ENCODE peak calls at places on chromosomes 3 and 15, in seven cellular contexts. I, Q, E, C, X, T and W are unnamed samples. For H3K4me1, the result is how much of the 10 kb centered on the place peaks cover.

GRCh38 chr15:67174864-67175573 is 79.4 kb downstream of the AAGAB start:
- DNase-seq in E (peak), X (no peak), Q (peak), T (peak), I (no peak), C (no peak), W (peak)

GRCh38 chr3:125271127-125271526 is 58.6 kb upstream of the SLC12A8 start:
- DNase-seq in C (no peak), E (no peak), I (no peak), T (no peak), X (no peak), Q (no peak), W (no peak)

GRCh38 chr3:197730200-197730599 is 6.5 kb downstream of the RUBCN start:
- DNase-seq in X (peak), Q (peak), I (no peak), T (no peak), E (no peak), C (no peak), W (no peak)

GRCh38 chr3:121958801-121959200 is 63.2 kb downstream of the ILDR1 start:
- DNase-seq in C (no peak), X (no peak), T (no peak), E (no peak), Q (no peak), I (no peak), W (no peak)

GRCh38 chr15:76756371-76756770 is 148.8 kb downstream of the SCAPER start:
- DNase-seq in I (no peak), E (no peak), X (peak), C (no peak), Q (peak), T (no peak), W (no peak)

GRCh38 chr15:58441376-58442070 is 9.7 kb downstream of the LIPC start:
- DNase-seq in T (no peak), X (peak), C (no peak), Q (peak), I (no peak), E (no peak), W (no peak)

GRCh38 chr3:51974277-51974962 is 444 bp upstream of the ABHD14A start:
- DNase-seq in X (no peak), C (no peak), E (peak), T (peak), I (no peak), Q (no peak), W (peak)

GRCh38 chr15:37880009-37880834 is 54.2 kb upstream of the TMCO5A start:
- DNase-seq in C (peak), X (peak), I (no peak), E (no peak), T (no peak), Q (peak), W (no peak)

GRCh38 chr3:42769477-42770131 is 3.4 kb downstream of the CCDC13 start:
- DNase-seq in I (no peak), E (no peak), T (no peak), C (no peak), X (no peak), Q (no peak), W (no peak)

GRCh38 chr15:87608238-87609028 is 648.1 kb downstream of the NTRK3 start:
- DNase-seq in X (no peak), E (no peak), Q (no peak), I (no peak), C (no peak), T (no peak), W (no peak)

GRCh38 chr3:67947808-67948508 is 293.5 kb upstream of the SUCLG2 start:
- DNase-seq in E (no peak), X (peak), T (no peak), I (no peak), C (peak), Q (no peak), W (no peak)

GRCh38 chr15:42165081-42165480 is 8.6 kb upstream of the PLA2G4F start:
- DNase-seq in Q (no peak), X (no peak), E (no peak), C (no peak), I (no peak), T (no peak), W (no peak)

GRCh38 chr3:23221136-23221535 is 18.0 kb downstream of the UBE2E2 start:
- DNase-seq in X (no peak), I (no peak), E (no peak), Q (no peak), C (no peak), T (no peak), W (no peak)

GRCh38 chr3:114899186-114899931 is 247.7 kb downstream of the ZBTB20 start:
- DNase-seq in Q (no peak), T (no peak), I (no peak), X (no peak), E (no peak), C (no peak), W (peak)

GRCh38 chr3:152413244-152413643 is 144.5 kb downstream of the MBNL1 start:
- DNase-seq in T (no peak), X (no peak), I (no peak), Q (no peak), E (no peak), C (no peak), W (no peak)

GRCh38 chr3:38782148-38782547 is 33.9 kb downstream of the SCN10A start:
- DNase-seq in X (peak), Q (no peak), I (no peak), C (no peak), E (no peak), T (no peak), W (no peak)

GRCh38 chr15:99279290-99279689 is 28.0 kb downstream of the LRRC28 start:
- DNase-seq in E (no peak), T (no peak), I (no peak), Q (no peak), C (no peak), X (no peak), W (no peak)

GRCh38 chr15:40451497-40452158 is 10.9 kb downstream of the BAHD1 start:
- DNase-seq in I (no peak), C (no peak), Q (no peak), E (no peak), T (no peak), X (no peak), W (no peak)

GRCh38 chr15:88331291-88331690 is 74.8 kb upstream of the NTRK3 start:
- DNase-seq in T (no peak), X (peak), C (peak), E (no peak), Q (peak), I (no peak), W (peak)

GRCh38 chr3:184188080-184188479 is 2.1 kb downstream of the ABCF3 start:
- DNase-seq in C (no peak), Q (no peak), T (no peak), X (no peak), I (no peak), E (no peak), W (no peak)

GRCh38 chr3:129602309-129602708 is 4.2 kb downstream of the PLXND1 start:
- DNase-seq in X (no peak), I (no peak), T (no peak), E (no peak), C (no peak), Q (no peak), W (no peak)

GRCh38 chr3:149245738-149246451 is 24.3 kb upstream of the CP start:
- DNase-seq in I (no peak), T (no peak), E (no peak), C (no peak), X (peak), Q (peak), W (no peak)

GRCh38 chr15:95887666-95888480 is 442.6 kb upstream of the NR2F2 start:
- DNase-seq in T (no peak), Q (peak), C (no peak), I (no peak), E (no peak), X (peak), W (no peak)

GRCh38 chr15:88108991-88109390 is 147.5 kb downstream of the NTRK3 start:
- DNase-seq in E (no peak), X (no peak), T (no peak), Q (no peak), I (no peak), C (no peak), W (no peak)

GRCh38 chr3:106837616-106838015 is 539.6 kb upstream of the CCDC54 start:
- DNase-seq in X (no peak), I (no peak), C (no peak), Q (no peak), E (no peak), T (no peak), W (no peak)

GRCh38 chr15:22895465-22896190 is 57.2 kb downstream of the NIPA2 start:
- DNase-seq in Q (peak), I (no peak), T (no peak), E (peak), X (no peak), C (no peak), W (no peak)

GRCh38 chr15:39942753-39943150 is 8.8 kb downstream of the EIF2AK4 start:
- DNase-seq in T (no peak), C (no peak), E (no peak), X (no peak), Q (no peak), I (no peak), W (no peak)

GRCh38 chr3:156230291-156230900 is 110.0 kb downstream of the KCNAB1 start:
- DNase-seq in E (no peak), C (no peak), Q (no peak), X (no peak), T (no peak), I (no peak), W (no peak)

GRCh38 chr15:92811514-92811913 is 88.6 kb upstream of the CHD2 start:
- DNase-seq in X (peak), Q (peak), I (no peak), E (no peak), C (no peak), T (no peak), W (no peak)

GRCh38 chr15:84595660-84596059 is 5.1 kb upstream of the ZSCAN2 start:
- DNase-seq in C (no peak), Q (no peak), T (no peak), E (no peak), I (no peak), X (no peak), W (no peak)

GRCh38 chr3:183330881-183331280 is 77.8 kb downstream of the B3GNT5 start:
- DNase-seq in T (no peak), X (no peak), I (no peak), Q (no peak), E (no peak), C (peak), W (no peak)

GRCh38 chr15:57086857-57087427 is 168.5 kb downstream of the TCF12 start:
- DNase-seq in Q (no peak), I (no peak), C (no peak), X (no peak), E (no peak), T (no peak), W (no peak)

GRCh38 chr3:151135548-151136337 is 50.3 kb downstream of the MED12L start:
- DNase-seq in E (peak), T (no peak), C (no peak), X (no peak), Q (peak), I (no peak), W (no peak)

GRCh38 chr3:192825191-192825590 is 92.5 kb downstream of the MB21D2 start:
- DNase-seq in C (no peak), T (no peak), X (no peak), E (no peak), I (no peak), Q (peak), W (no peak)

GRCh38 chr15:73329501-73330200 is 39.1 kb downstream of the HCN4 start:
- DNase-seq in X (no peak), I (no peak), C (no peak), E (peak), T (peak), Q (no peak), W (no peak)
- H3K4me1 ChIP-seq in X (under half), I (under half), C (under half), E (under half), T (under half), Q (under half), W (under half)

DNA sequence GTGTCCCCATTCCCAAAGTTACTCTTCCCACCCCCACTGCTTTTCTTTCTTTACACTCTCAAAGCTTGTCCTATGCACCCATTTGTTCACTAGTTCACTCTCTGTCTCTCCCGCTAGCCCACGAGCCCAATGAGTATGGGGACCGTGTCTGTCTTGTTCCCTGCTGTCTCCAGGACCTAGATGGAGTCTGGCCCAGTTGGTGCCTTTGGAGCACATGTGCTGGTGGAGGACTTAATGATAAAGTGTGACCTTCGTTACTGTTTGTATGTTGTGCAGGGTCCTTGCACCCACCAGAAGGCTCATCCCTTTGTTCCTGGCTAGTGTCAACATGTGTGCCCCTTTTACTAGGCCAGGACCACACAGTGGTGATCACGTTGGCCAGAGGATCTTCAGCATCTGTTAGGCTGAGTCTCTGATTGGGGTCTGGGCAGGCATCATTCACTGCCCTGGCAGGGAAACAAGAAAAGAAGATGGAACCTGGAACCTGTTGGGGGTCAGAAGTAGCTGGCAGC is 7.4 kb downstream of the CISH start:
- DNase-seq in Q (no peak), I (no peak), C (no peak), E (no peak), T (peak), X (no peak), W (no peak)
- H3K4me1 ChIP-seq in Q (under half), I (half or more), C (under half), E (half or more), T (under half), X (under half), W (half or more)

GRCh38 chr3:46484911-46485696 is 12.7 kb upstream of the RTP3 start:
- DNase-seq in T (no peak), X (no peak), E (peak), Q (no peak), C (no peak), I (no peak), W (peak)

GRCh38 chr3:46481636-46482035 is 16.1 kb upstream of the RTP3 start:
- DNase-seq in I (no peak), E (no peak), C (no peak), Q (peak), T (no peak), X (no peak), W (no peak)

GRCh38 chr3:46483799-46484198 is 14.0 kb upstream of the RTP3 start:
- DNase-seq in E (no peak), X (no peak), I (no peak), T (no peak), Q (no peak), C (no peak), W (no peak)

GRCh38 chr3:46482632-46483311 is 15.0 kb upstream of the RTP3 start:
- DNase-seq in E (no peak), Q (peak), X (peak), C (no peak), I (no peak), T (no peak), W (no peak)

GRCh38 chr3:46484388-46484787 is 13.4 kb upstream of the RTP3 start:
- DNase-seq in X (no peak), C (no peak), T (no peak), I (no peak), E (no peak), Q (no peak), W (no peak)
- H3K4me1 ChIP-seq in X (under half), C (under half), T (under half), I (under half), E (under half), Q (under half), W (under half)

GRCh38 chr15:45184562-45185041 is 3.2 kb downstream of the SHF start:
- DNase-seq in C (no peak), I (no peak), E (no peak), T (no peak), X (no peak), Q (no peak), W (no peak)
- H3K4me1 ChIP-seq in C (under half), I (under half), E (under half), T (under half), X (under half), Q (under half), W (under half)

DNA sequence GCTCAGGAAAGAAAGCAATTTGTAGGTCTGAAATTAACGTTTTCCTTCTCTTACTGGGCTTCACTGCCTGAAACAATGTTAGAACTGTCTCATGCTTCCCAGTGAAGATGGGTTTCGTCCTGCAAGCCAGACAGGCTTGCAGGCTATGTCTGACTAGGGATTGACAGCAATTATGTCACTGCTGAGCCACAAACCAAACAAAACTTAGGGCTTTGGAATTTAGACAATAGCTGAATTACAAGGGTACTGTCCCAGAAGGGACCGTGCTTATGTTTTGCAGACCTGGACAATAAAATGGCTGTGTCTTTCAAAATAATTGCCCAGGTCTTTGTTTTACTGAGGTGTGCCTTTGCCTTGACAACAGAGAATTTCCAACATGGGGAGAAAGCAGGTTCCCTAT is 46.3 kb upstream of the CCDC80 start:
- DNase-seq in I (no peak), X (no peak), T (no peak), C (no peak), E (no peak), Q (no peak), W (no peak)
- H3K4me1 ChIP-seq in I (under half), X (under half), T (under half), C (under half), E (under half), Q (under half), W (under half)

GRCh38 chr3:194983121-194983520 is 287.8 kb downstream of the XXYLT1 start:
- DNase-seq in E (peak), C (no peak), I (no peak), T (no peak), X (no peak), Q (no peak), W (no peak)

GRCh38 chr3:194976049-194976451 is 290.4 kb downstream of the FAM43A start:
- DNase-seq in I (no peak), X (no peak), C (no peak), E (no peak), Q (no peak), T (no peak), W (no peak)

GRCh38 chr3:194976813-194977322 is 291.2 kb downstream of the FAM43A start:
- DNase-seq in E (no peak), X (no peak), Q (peak), T (no peak), C (no peak), I (no peak), W (no peak)

GRCh38 chr3:194977341-194977740 is 291.7 kb downstream of the FAM43A start:
- DNase-seq in X (no peak), I (no peak), Q (no peak), T (no peak), C (no peak), E (no peak), W (no peak)

GRCh38 chr3:194979173-194979572 is 291.8 kb downstream of the XXYLT1 start:
- DNase-seq in Q (no peak), C (no peak), I (no peak), T (no peak), E (no peak), X (no peak), W (no peak)
- H3K4me1 ChIP-seq in Q (under half), C (under half), I (under half), T (under half), E (under half), X (under half), W (under half)

GRCh38 chr15:89333959-89334509 is 590 bp downstream of the POLG start:
- DNase-seq in T (no peak), E (no peak), I (no peak), C (no peak), Q (peak), X (no peak), W (no peak)
- H3K4me1 ChIP-seq in T (under half), E (under half), I (half or more), C (under half), Q (under half), X (half or more), W (half or more)

GRCh38 chr3:188577539-188577938 is 423.6 kb downstream of the LPP start:
- DNase-seq in X (no peak), Q (no peak), T (no peak), I (no peak), E (no peak), C (no peak), W (no peak)
- H3K4me1 ChIP-seq in X (under half), Q (under half), T (under half), I (under half), E (under half), C (under half), W (under half)

GRCh38 chr3:73018790-73019441 is 22.3 kb downstream of the PPP4R2 start:
- DNase-seq in Q (no peak), X (no peak), T (no peak), C (no peak), I (no peak), E (no peak), W (no peak)

GRCh38 chr3:73021301-73021700 is 24.7 kb downstream of the PPP4R2 start:
- DNase-seq in Q (no peak), X (no peak), T (no peak), E (no peak), C (no peak), I (no peak), W (no peak)

GRCh38 chr3:73018298-73018697 is 21.7 kb downstream of the PPP4R2 start:
- DNase-seq in I (no peak), Q (no peak), C (no peak), X (no peak), E (no peak), T (no peak), W (no peak)
- H3K4me1 ChIP-seq in I (half or more), Q (under half), C (under half), X (under half), E (under half), T (under half), W (under half)